ENCODE peak calls at places on chromosomes 16 and 17, in six cellular contexts. O is GM12892, G is H1, B is GM12878, F is K562, C is HepG2. U is an unnamed sample.

GRCh38 chr16:11390573-11391495 is 45.6 kb downstream of the RMI2 start:
- DNase-seq in O (peak; percentile 25), G (no peak), B (no peak), F (no peak), C (no peak), U (peak; percentile 26)

GRCh38 chr16:55248494-55248893 is 75.5 kb upstream of the IRX6 start:
- DNase-seq in O (no peak), G (no peak), B (no peak), F (no peak), C (no peak), U (no peak)

GRCh38 chr17:55285340-55286301 is 20.9 kb downstream of the HLF start:
- DNase-seq in O (no peak), G (no peak), B (no peak), F (no peak), C (peak; percentile 99), U (no peak)

GRCh38 chr17:29838961-29839360 is 91.1 kb downstream of the SSH2 start:
- DNase-seq in O (no peak), G (no peak), B (no peak), F (no peak), C (no peak), U (no peak)

GRCh38 chr16:19898924-19899604 is 14.4 kb upstream of the GPRC5B start:
- DNase-seq in O (no peak), G (no peak), B (no peak), F (peak; percentile 60), C (peak; percentile 66), U (peak; percentile 49)

GRCh38 chr17:6255331-6255730 is 179.6 kb downstream of the AIPL1 start:
- DNase-seq in O (no peak), G (no peak), B (no peak), F (no peak), C (no peak), U (no peak)

GRCh38 chr16:69348222-69348621 is 3.4 kb downstream of the TMED6 start:
- DNase-seq in O (no peak), G (no peak), B (no peak), F (peak; percentile 46), C (no peak), U (no peak)

GRCh38 chr17:6170349-6170748 is 100.2 kb downstream of the WSCD1 start:
- DNase-seq in O (no peak), G (no peak), B (no peak), F (no peak), C (no peak), U (no peak)

GRCh38 chr16:88482630-88483391 is 29.7 kb downstream of the ZFPM1 start:
- DNase-seq in O (no peak), G (no peak), B (no peak), F (no peak), C (peak; percentile 29), U (no peak)

GRCh38 chr16:66991545-66992077 is 3.2 kb downstream of the CES4A start:
- DNase-seq in O (no peak), G (no peak), B (no peak), F (no peak), C (no peak), U (no peak)

GRCh38 chr17:6079155-6079554 is 9.0 kb downstream of the WSCD1 start:
- DNase-seq in O (no peak), G (no peak), B (no peak), F (no peak), C (no peak), U (no peak)

GRCh38 chr17:36675786-36676185 is 74.4 kb downstream of the MRM1 start:
- DNase-seq in O (no peak), G (no peak), B (no peak), F (no peak), C (no peak), U (no peak)

GRCh38 chr17:42879596-42879985 is 21.0 kb upstream of the G6PC1 start:
- DNase-seq in O (no peak), G (no peak), B (no peak), F (no peak), C (no peak), U (no peak)

GRCh38 chr16:1054660-1055556 is 17.6 kb upstream of the SSTR5 start:
- DNase-seq in O (no peak), G (no peak), B (no peak), F (peak; percentile 75), C (peak; percentile 26), U (peak; percentile 80)

GRCh38 chr17:38453951-38454421 is 25.7 kb downstream of the ARHGAP23 start:
- DNase-seq in O (no peak), G (no peak), B (no peak), F (no peak), C (no peak), U (no peak)

GRCh38 chr17:38452719-38453118 is 24.5 kb downstream of the ARHGAP23 start:
- DNase-seq in O (no peak), G (no peak), B (no peak), F (no peak), C (no peak), U (no peak)

GRCh38 chr17:38455288-38455915 is 27.1 kb downstream of the ARHGAP23 start:
- DNase-seq in O (no peak), G (no peak), B (no peak), F (no peak), C (no peak), U (no peak)

GRCh38 chr17:38456031-38456815 is 28.0 kb downstream of the ARHGAP23 start:
- DNase-seq in O (no peak), G (no peak), B (no peak), F (no peak), C (no peak), U (no peak)

DNA sequence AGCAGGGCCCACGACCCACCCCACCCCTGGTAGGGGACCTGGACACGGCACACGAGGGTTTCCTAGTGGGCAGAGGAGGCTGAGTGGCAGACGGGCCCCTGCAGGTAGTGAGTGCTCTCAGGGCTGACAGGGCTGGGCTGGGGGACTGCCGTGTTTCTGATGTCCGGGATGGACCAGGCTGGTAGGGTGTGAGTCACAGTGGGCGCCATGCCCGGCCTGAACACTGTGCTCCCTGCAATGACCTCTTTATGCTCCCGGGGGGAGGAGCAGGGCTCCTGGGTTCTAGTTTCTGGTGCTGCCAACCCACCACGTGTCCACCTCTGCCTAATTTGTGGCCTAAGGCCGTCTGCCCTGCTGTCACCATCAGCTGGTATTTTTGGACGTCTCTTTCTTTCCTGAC is 26.3 kb downstream of the ARHGAP23 start:
- DNase-seq in O (no peak), G (no peak), B (no peak), F (no peak), C (no peak), U (no peak)
- TF ChIP-seq TAF1 in O (no peak), G (no peak), B (no peak), F (no peak), C (no peak), U (no peak)

DNA sequence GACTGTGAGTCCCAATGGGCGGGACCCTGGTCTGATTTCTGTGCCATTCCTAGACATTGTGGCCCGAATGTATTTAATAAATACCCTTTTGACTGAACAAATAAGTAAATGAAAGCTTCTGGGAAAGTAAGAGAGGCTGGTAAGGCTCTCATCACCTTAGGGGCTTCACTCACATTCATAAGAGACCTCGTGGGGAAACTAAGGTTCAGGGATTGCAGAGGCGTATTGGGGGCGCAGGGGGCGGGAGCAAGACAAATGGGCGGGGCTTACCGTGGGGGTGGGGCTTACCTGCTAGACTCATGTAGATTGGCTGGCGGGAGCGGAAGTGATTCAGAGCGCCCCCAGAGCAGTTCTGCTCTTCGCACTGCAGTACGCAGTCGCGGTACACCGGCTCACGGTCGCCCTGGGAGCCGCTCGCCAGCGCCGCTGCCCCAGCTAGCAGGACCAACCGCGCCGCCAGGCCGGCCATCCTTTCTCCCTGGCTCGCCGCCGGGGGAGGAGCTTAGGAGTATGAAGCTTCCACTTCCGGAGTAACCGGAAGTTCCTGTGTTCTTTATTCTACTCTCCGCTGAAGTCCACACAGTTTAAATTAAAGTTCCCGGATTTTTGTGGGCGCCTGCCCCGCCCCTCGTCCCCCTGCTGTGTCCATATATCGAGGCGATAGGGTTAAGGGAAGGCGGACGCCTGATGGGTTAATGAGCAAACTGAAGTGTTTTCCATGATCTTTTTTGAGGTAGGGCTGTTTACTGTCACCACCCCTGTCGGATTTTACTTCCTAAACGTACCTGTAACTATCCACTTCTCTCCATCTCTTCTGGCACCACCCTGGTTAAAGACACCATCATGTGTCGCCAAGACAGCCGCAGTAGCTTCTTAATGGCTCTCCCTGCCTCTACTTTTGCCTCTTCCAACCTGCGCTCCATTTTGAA is at the start of gene PGAP3:
- DNase-seq in O (peak; percentile 90), G (peak; percentile 85), B (peak; percentile 78), F (peak; percentile 97), C (peak; percentile 95), U (peak; percentile 90)
- TF ChIP-seq POLR2A in O (peak; percentile 86), G (peak; percentile 91), B (peak; percentile 94), F (peak; percentile 82), C (peak; percentile 86), U (peak; percentile 74)

DNA sequence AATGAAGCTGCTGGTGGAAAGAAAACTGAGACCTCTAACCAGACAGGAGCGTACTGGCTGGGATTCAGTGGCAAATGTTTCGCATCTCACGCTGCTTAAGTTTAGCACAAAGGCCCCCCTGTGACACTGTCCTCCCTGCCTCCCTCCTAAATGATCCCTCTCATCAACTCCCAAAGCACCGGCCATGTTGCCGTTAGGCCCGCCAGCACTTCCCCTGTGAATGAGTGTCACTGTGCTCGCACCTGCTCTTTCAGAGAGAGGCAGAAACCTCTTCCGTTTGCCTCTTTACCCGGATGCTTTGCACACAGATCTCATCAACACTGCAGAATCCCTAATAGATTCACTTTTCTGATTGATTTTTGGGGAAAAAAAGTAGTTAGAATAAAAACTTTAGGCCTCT is 26.5 kb downstream of the MBTPS1 start:
- DNase-seq in O (no peak), G (no peak), B (no peak), F (no peak), C (no peak), U (no peak)
- TF ChIP-seq TAF1 in O (no peak), G (no peak), B (no peak), F (no peak), C (no peak), U (no peak)

DNA sequence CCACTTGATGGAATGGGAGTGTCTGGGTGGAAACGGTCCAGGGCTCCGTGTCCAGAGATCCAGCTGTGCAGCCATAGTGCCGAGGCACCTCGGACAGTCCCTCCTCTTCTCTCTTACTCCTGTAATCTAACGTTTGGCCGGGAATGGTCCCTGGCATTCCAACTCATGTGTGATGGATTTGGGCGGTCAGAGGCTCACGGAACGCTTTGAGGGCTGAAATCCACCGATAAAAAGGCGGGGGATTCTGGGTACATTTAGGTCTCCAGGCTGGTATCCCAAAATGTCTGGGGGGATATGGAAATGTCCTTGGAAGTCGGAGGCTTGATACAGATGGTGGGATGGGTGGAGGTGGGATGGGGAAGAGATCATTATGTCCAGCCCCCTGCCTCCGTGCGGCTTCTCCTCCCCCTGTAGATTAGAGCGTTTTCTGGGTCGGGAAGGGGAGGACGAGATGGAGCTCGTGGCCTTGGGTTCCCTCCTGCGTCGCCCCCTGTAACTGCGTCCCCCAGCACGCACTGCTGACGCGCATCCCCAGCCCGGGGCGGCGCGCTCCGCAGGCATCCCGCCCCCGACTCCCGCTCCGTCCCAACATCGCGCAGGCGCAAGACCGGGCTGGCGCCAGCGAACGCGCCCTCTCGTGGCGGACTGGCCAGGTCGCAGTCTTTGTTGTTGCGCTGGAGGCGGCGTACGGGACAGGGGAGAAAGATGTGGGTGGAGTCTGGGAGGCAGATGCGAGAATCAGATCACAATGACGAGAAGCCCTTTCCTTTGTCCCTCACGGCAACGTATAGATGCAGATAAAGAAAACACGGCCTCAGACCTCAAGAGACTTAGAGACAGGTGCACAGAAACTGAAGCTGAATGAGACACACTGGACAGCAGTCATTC is 4.5 kb upstream of the SGCA start:
- DNase-seq in O (peak; percentile 100), G (no peak), B (peak; percentile 80), F (peak; percentile 99), C (peak; percentile 78), U (peak; percentile 99)
- TF ChIP-seq POLR2A in O (peak; percentile 45), G (peak; percentile 55), B (peak; percentile 83), F (peak; percentile 22), C (no peak), U (no peak)

GRCh38 chr16:85335584-85336492 is 223.6 kb upstream of the CIBAR2 start:
- DNase-seq in O (no peak), G (no peak), B (no peak), F (no peak), C (no peak), U (no peak)
- TF ChIP-seq TAF1 in O (no peak), G (no peak), B (no peak), F (no peak), C (no peak), U (no peak)

GRCh38 chr16:46759309-46759708 is 11.2 kb upstream of the MYLK3 start:
- DNase-seq in O (no peak), G (no peak), B (no peak), F (no peak), C (no peak), U (no peak)
- TF ChIP-seq POLR2A in O (no peak), G (no peak), B (no peak), F (no peak), C (no peak), U (no peak)